ENCODE peak calls at places on chromosomes 5 and 9, in nine cellular contexts. W is cardiac muscle cell, L is uterus, Q is GM12864, H is breast epithelium, F is AG10803, C is foreskin fibroblast, S is choroid plexus epithelial cell, P is neural progenitor cell. R is an unnamed sample.

GRCh38 chr5:177129206-177129605 is 4.4 kb upstream of the NSD1 start:
- DNase-seq in W (no peak), L (no peak), Q (no peak), H (peak; percentile 20), F (no peak), C (no peak), S (no peak), P (no peak), R (no peak)

GRCh38 chr5:72109625-72110024 is 2.4 kb downstream of the MAP1B start:
- DNase-seq in W (peak; percentile 48), L (no peak), Q (no peak), H (no peak), F (no peak), C (no peak), S (no peak), P (peak; percentile 50), R (no peak)

GRCh38 chr5:169584998-169585451 is 1.5 kb downstream of the SPDL1 start:
- DNase-seq in W (no peak), L (no peak), Q (no peak), H (no peak), F (no peak), C (no peak), S (no peak), P (no peak), R (no peak)

GRCh38 chr9:81898851-81899250 is 29.4 kb upstream of the SPATA31D4 start:
- DNase-seq in W (no peak), L (no peak), Q (no peak), H (no peak), F (no peak), C (no peak), S (no peak), P (peak; percentile 3), R (no peak)

GRCh38 chr9:105973811-105974407 is 279.6 kb downstream of the TMEM38B start:
- DNase-seq in W (peak; percentile 10), L (no peak), Q (no peak), H (no peak), F (peak; percentile 75), C (no peak), S (peak; percentile 16), P (peak; percentile 59), R (peak; percentile 7)

GRCh38 chr9:132798817-132799790 is 79.0 kb downstream of the AK8 start:
- DNase-seq in W (no peak), L (no peak), Q (no peak), H (no peak), F (no peak), C (no peak), S (peak; percentile 4), P (no peak), R (no peak)

GRCh38 chr9:91837982-91838731 is 111.9 kb downstream of the ROR2 start:
- DNase-seq in W (peak; percentile 75), L (peak; percentile 67), Q (no peak), H (peak; percentile 61), F (no peak), C (no peak), S (peak; percentile 58), P (no peak), R (peak; percentile 72)

GRCh38 chr9:121455527-121456239 is 44.0 kb downstream of the GGTA1 start:
- DNase-seq in W (no peak), L (no peak), Q (no peak), H (no peak), F (no peak), C (no peak), S (no peak), P (no peak), R (no peak)

GRCh38 chr9:38662763-38663593 is 42.6 kb upstream of the ANKRD18A start:
- DNase-seq in W (peak; percentile 52), L (no peak), Q (no peak), H (no peak), F (no peak), C (peak; percentile 23), S (peak; percentile 92), P (peak; percentile 20), R (peak; percentile 72)

GRCh38 chr5:35920890-35921289 is 17.5 kb downstream of the CAPSL start:
- DNase-seq in W (peak; percentile 30), L (no peak), Q (no peak), H (no peak), F (no peak), C (no peak), S (peak; percentile 18), P (peak; percentile 48), R (peak; percentile 4)

GRCh38 chr9:136777359-136777758 is 13.0 kb upstream of the LCN15 start:
- DNase-seq in W (no peak), L (no peak), Q (no peak), H (no peak), F (no peak), C (no peak), S (no peak), P (no peak), R (no peak)

GRCh38 chr9:6055213-6055612 is 39.8 kb upstream of the RANBP6 start:
- DNase-seq in W (peak; percentile 98), L (peak; percentile 55), Q (peak; percentile 80), H (no peak), F (peak; percentile 95), C (peak; percentile 79), S (peak; percentile 98), P (peak; percentile 80), R (peak; percentile 99)

GRCh38 chr5:172943283-172943841 is 15.9 kb upstream of the RPL26L1 start:
- DNase-seq in W (peak; percentile 93), L (peak; percentile 76), Q (no peak), H (no peak), F (peak; percentile 85), C (peak; percentile 59), S (peak; percentile 85), P (peak; percentile 12), R (peak; percentile 91)

GRCh38 chr5:178431063-178431776 is 159.0 kb downstream of the COL23A1 start:
- DNase-seq in W (no peak), L (no peak), Q (no peak), H (no peak), F (no peak), C (no peak), S (no peak), P (no peak), R (no peak)

GRCh38 chr9:70873506-70873905 is 247.9 kb downstream of the TRPM3 start:
- DNase-seq in W (no peak), L (no peak), Q (no peak), H (no peak), F (no peak), C (peak; percentile 52), S (no peak), P (no peak), R (peak; percentile 27)

GRCh38 chr5:40991168-40991980 is 79.8 kb downstream of the MROH2B start:
- DNase-seq in W (peak; percentile 95), L (peak; percentile 82), Q (no peak), H (no peak), F (no peak), C (peak; percentile 19), S (peak; percentile 99), P (no peak), R (peak; percentile 96)

GRCh38 chr9:21674894-21675293 is 127.5 kb upstream of the MTAP start:
- DNase-seq in W (no peak), L (no peak), Q (no peak), H (no peak), F (no peak), C (peak; percentile 66), S (no peak), P (no peak), R (no peak)

GRCh38 chr5:178376906-178377582 is 144.4 kb upstream of the PHYKPL start:
- DNase-seq in W (no peak), L (no peak), Q (no peak), H (no peak), F (peak; percentile 14), C (no peak), S (no peak), P (no peak), R (no peak)

GRCh38 chr5:169753795-169754194 is 116.7 kb downstream of the DOCK2 start:
- DNase-seq in W (peak; percentile 63), L (no peak), Q (no peak), H (no peak), F (peak; percentile 93), C (peak; percentile 64), S (peak; percentile 66), P (no peak), R (peak; percentile 48)

GRCh38 chr5:134392301-134392700 is 19.4 kb downstream of the CDKN2AIPNL start:
- DNase-seq in W (no peak), L (no peak), Q (no peak), H (no peak), F (no peak), C (no peak), S (no peak), P (no peak), R (no peak)

GRCh38 chr5:18113724-18114123 is 479.5 kb downstream of the TAF11L14 start:
- DNase-seq in W (peak; percentile 0), L (no peak), Q (no peak), H (no peak), F (peak; percentile 5), C (no peak), S (peak; percentile 66), P (peak; percentile 9), R (peak; percentile 4)
- TF ChIP-seq CTCF in W (no peak), L (no peak), Q (no peak), H (no peak), F (peak; percentile 27), C (no peak), S (peak; percentile 59), P (peak; percentile 39), R (no peak)

GRCh38 chr5:59598547-59598874 is 295.0 kb downstream of the PDE4D start:
- DNase-seq in W (peak; percentile 34), L (no peak), Q (no peak), H (no peak), F (no peak), C (no peak), S (peak; percentile 20), P (no peak), R (peak; percentile 18)
- H3K4me3 ChIP-seq in W (no peak overlapping the region), L (no peak overlapping the region), Q (no peak overlapping the region), H (peak overlapping the region; percentile 50), F (peak overlapping the region; percentile 39), C (no peak overlapping the region), S (peak overlapping the region; percentile 45), P (no peak overlapping the region), R (peak overlapping the region; percentile 43)

DNA sequence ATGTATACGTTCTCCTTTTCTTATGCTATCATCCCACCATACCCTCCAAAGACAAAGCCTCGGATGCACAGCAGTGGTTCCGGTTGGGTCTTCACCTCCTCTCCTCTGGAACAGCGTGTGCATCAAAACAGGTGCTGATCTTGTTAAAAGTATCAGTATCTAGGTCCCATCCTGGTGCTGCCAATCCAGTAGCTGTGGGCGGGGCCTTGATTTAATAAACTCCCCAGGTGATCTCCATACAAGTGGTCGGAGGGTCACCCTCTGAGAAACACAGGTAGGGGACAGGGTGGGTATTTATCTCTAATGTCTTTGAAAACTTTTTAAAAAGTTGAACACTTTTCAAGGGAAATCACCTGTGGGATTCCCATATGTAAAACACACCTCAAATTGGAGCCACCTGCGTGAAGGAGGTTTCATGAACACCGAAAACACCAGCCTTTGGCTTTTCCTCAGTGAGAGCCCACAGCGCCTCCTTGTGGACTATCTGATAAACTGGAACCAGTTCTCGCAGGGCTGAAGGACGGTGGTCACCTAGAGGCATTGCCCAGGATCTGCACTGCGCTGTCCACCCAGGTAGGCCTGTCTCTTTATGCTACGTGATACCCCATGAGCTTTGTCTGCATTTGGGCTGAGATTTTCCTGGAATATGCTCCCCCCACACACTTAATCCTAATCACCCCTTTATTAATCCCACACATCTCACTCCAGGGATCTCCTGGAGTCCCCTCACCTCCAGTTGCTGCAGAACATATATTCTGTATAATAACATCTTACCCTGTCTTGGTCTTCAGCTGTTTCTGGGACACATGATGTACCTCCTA is 80.5 kb upstream of the EPB41L4B start:
- DNase-seq in W (peak; percentile 70), L (no peak), Q (peak; percentile 51), H (peak; percentile 70), F (peak; percentile 25), C (no peak), S (peak; percentile 77), P (peak; percentile 89), R (peak; percentile 71)
- TF ChIP-seq CTCF in W (peak; percentile 87), L (no peak), Q (peak; percentile 92), H (peak; percentile 73), F (peak; percentile 70), C (peak; percentile 69), S (peak; percentile 92), P (peak; percentile 91), R (peak; percentile 86)

GRCh38 chr5:62431735-62432617 is 19.4 kb downstream of the IPO11 start:
- DNase-seq in W (peak; percentile 66), L (no peak), Q (no peak), H (no peak), F (peak; percentile 58), C (peak; percentile 4), S (peak; percentile 4), P (no peak), R (peak; percentile 38)
- H3K4me3 ChIP-seq in W (no peak overlapping the region), L (no peak overlapping the region), Q (no peak overlapping the region), H (no peak overlapping the region), F (no peak overlapping the region), C (no peak overlapping the region), S (no peak overlapping the region), P (no peak overlapping the region), R (no peak overlapping the region)

R was measured in fibroblast of pulmonary artery.